ENCODE peak calls at places on chromosomes 12 and 14, in eight cellular contexts. K is A549; N is stimulated activated CD8-positive, alpha-beta memory T cell treated with anti-CD3 and anti-CD28 coated beads, Interleukin-15, amount 100 ng/mL, for 1 hour; F is coronary artery; X is cardiac muscle cell; C is NCI-H69; Q is astrocyte of the cerebellum; L is mammary epithelial cell. V is an unnamed sample.

GRCh38 chr14:77203611-77204456 is 22.2 kb downstream of the TMEM63C start:
- DNase-seq in K (no peak), N (no peak), F (no peak), X (peak; percentile 22), C (peak; percentile 95), Q (no peak), L (no peak), V (no peak)

GRCh38 chr12:132444957-132445883 is 44.7 kb upstream of the FBRSL1 start:
- DNase-seq in K (no peak), N (peak; percentile 39), F (no peak), X (no peak), C (peak; percentile 95), Q (no peak), L (no peak), V (peak; percentile 58)

GRCh38 chr12:104694161-104694560 is 237.4 kb downstream of the CHST11 start:
- DNase-seq in K (no peak), N (no peak), F (no peak), X (peak; percentile 50), C (no peak), Q (no peak), L (no peak), V (no peak)

GRCh38 chr12:52903285-52903854 is 1.5 kb downstream of the KRT8 start:
- DNase-seq in K (peak; percentile 69), N (no peak), F (peak; percentile 82), X (peak; percentile 91), C (peak; percentile 96), Q (peak; percentile 31), L (peak; percentile 76), V (no peak)

GRCh38 chr14:101242442-101243385 is 318.6 kb upstream of the DIO3 start:
- DNase-seq in K (no peak), N (no peak), F (peak; percentile 36), X (no peak), C (no peak), Q (no peak), L (no peak), V (no peak)

GRCh38 chr12:122350444-122350843 is 72.0 kb downstream of the CLIP1 start:
- DNase-seq in K (no peak), N (no peak), F (no peak), X (peak; percentile 88), C (no peak), Q (peak; percentile 78), L (no peak), V (no peak)

GRCh38 chr14:92456215-92457017 is 57.2 kb upstream of the RIN3 start:
- DNase-seq in K (peak; percentile 79), N (no peak), F (peak; percentile 70), X (peak; percentile 86), C (peak; percentile 60), Q (peak; percentile 42), L (peak; percentile 25), V (peak; percentile 45)

GRCh38 chr14:37580146-37580545 is 14.9 kb downstream of the FOXA1 start:
- DNase-seq in K (no peak), N (no peak), F (no peak), X (no peak), C (no peak), Q (no peak), L (peak; percentile 83), V (no peak)

GRCh38 chr14:35821546-35822411 is 4.4 kb upstream of the BRMS1L start:
- DNase-seq in K (peak; percentile 58), N (no peak), F (no peak), X (peak; percentile 62), C (peak; percentile 79), Q (no peak), L (peak; percentile 25), V (peak; percentile 29)

GRCh38 chr14:72513994-72514659 is 379.8 kb downstream of the DPF3 start:
- DNase-seq in K (peak; percentile 44), N (no peak), F (no peak), X (peak; percentile 66), C (peak; percentile 25), Q (peak; percentile 40), L (peak; percentile 29), V (no peak)

GRCh38 chr14:74945261-74945851 is 10.0 kb downstream of the PGF start:
- DNase-seq in K (peak; percentile 68), N (no peak), F (no peak), X (peak; percentile 33), C (peak; percentile 62), Q (no peak), L (no peak), V (no peak)

GRCh38 chr12:120474092-120474960 is 4.8 kb upstream of the SRSF9 start:
- DNase-seq in K (peak; percentile 62), N (no peak), F (no peak), X (peak; percentile 51), C (peak; percentile 37), Q (no peak), L (peak; percentile 97), V (no peak)

GRCh38 chr14:93548102-93548843 is 117.5 kb downstream of the UNC79 start:
- DNase-seq in K (no peak), N (no peak), F (no peak), X (peak; percentile 0), C (no peak), Q (no peak), L (no peak), V (no peak)

V was measured in CMK.